ENCODE peak calls at places on chromosomes 1 and 21, in seven cellular contexts. R is H1, A is K562, T is HCT116, E is SK-N-SH, S is HepG2, G is GM12878. Y is an unnamed sample.

GRCh38 chr1:63487336-63488065 is 35.5 kb downstream of the ITGB3BP start:
- DNase-seq in R (no peak), A (no peak), T (no peak), E (no peak), S (no peak), G (no peak), Y (peak)

GRCh38 chr1:25017436-25018109 is 87.5 kb upstream of the RUNX3 start:
- DNase-seq in R (no peak), A (peak), T (no peak), E (no peak), S (peak), G (no peak), Y (no peak)

GRCh38 chr1:4161271-4162006 is 261.4 kb upstream of the C1orf174 start:
- DNase-seq in R (no peak), A (no peak), T (no peak), E (peak), S (no peak), G (no peak), Y (no peak)

GRCh38 chr1:225449261-225449660 is 21.4 kb upstream of the LBR start:
- DNase-seq in R (no peak), A (no peak), T (peak), E (no peak), S (no peak), G (no peak), Y (no peak)

GRCh38 chr1:61956774-61957173 is 214.5 kb downstream of the PATJ start:
- DNase-seq in R (no peak), A (no peak), T (no peak), E (no peak), S (no peak), G (no peak), Y (no peak)

GRCh38 chr1:22804969-22805671 is 94.5 kb downstream of the EPHB2 start:
- DNase-seq in R (no peak), A (no peak), T (no peak), E (no peak), S (no peak), G (no peak), Y (no peak)

GRCh38 chr1:245045087-245045881 is 109.5 kb upstream of the KIF26B start:
- DNase-seq in R (no peak), A (no peak), T (no peak), E (no peak), S (peak), G (no peak), Y (peak)

GRCh38 chr1:91804546-91805023 is 81.4 kb downstream of the TGFBR3 start:
- DNase-seq in R (no peak), A (peak), T (peak), E (no peak), S (no peak), G (peak), Y (no peak)

GRCh38 chr1:201488817-201489581 is 17.9 kb downstream of the CSRP1 start:
- DNase-seq in R (no peak), A (no peak), T (peak), E (peak), S (no peak), G (no peak), Y (no peak)

GRCh38 chr1:154276797-154277196 is 4.4 kb downstream of the HAX1 start:
- DNase-seq in R (peak), A (no peak), T (no peak), E (peak), S (no peak), G (no peak), Y (no peak)

GRCh38 chr1:46682064-46682463 is 10.4 kb downstream of the TEX38 start:
- DNase-seq in R (no peak), A (no peak), T (no peak), E (no peak), S (no peak), G (no peak), Y (no peak)

GRCh38 chr1:207862241-207862787 is 48.6 kb downstream of the CD34 start:
- DNase-seq in R (no peak), A (no peak), T (no peak), E (no peak), S (no peak), G (no peak), Y (no peak)

GRCh38 chr1:204417231-204417997 is 5.8 kb upstream of the PPP1R15B start:
- DNase-seq in R (peak), A (peak), T (peak), E (peak), S (peak), G (no peak), Y (peak)

GRCh38 chr1:39145651-39145970 is 58.9 kb upstream of the MACF1 start:
- DNase-seq in R (no peak), A (no peak), T (no peak), E (no peak), S (no peak), G (no peak), Y (no peak)

GRCh38 chr1:111516008-111516535 is 12.6 kb upstream of the ADORA3 start:
- DNase-seq in R (peak), A (peak), T (no peak), E (no peak), S (no peak), G (no peak), Y (no peak)

GRCh38 chr1:183699643-183700160 is 46.6 kb upstream of the APOBEC4 start:
- DNase-seq in R (no peak), A (no peak), T (no peak), E (no peak), S (peak), G (no peak), Y (peak)

GRCh38 chr1:6960291-6960758 is 175.1 kb downstream of the CAMTA1 start:
- DNase-seq in R (no peak), A (no peak), T (no peak), E (peak), S (no peak), G (no peak), Y (peak)

GRCh38 chr1:41672173-41672572 is 187.7 kb upstream of the EDN2 start:
- DNase-seq in R (no peak), A (peak), T (peak), E (no peak), S (no peak), G (no peak), Y (peak)

DNA sequence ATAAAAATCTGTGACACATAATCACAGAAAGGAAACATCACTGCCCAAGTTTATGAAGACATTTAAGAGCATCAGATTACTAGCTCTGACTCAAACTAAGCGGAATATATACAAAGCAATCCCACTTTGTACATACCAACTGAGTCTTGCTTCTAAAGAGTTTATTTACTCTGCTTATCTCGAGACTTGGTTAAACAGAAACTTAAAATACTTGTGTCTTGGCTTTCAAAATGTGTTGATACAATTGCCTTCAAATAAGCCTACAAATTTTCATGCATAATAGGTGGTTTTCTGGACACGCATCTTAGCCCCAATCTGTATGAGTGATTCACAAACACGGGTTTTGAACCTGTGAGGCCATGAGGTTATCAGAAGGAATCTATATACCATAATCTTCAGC is 21.0 kb downstream of the CD160 start:
- DNase-seq in R (no peak), A (no peak), T (no peak), E (no peak), S (no peak), G (no peak), Y (no peak)
- TF ChIP-seq JUND in R (no peak), A (no peak), T (no peak), E (no peak), S (no peak), G (no peak), Y (no peak)

GRCh38 chr1:230080834-230081233 is 13.8 kb downstream of the GALNT2 start:
- DNase-seq in R (peak), A (no peak), T (no peak), E (no peak), S (no peak), G (no peak), Y (no peak)
- TF ChIP-seq JUND in R (no peak), A (no peak), T (no peak), E (no peak), S (no peak), G (no peak), Y (no peak)

GRCh38 chr21:45033791-45034555 is 40.4 kb upstream of the ADARB1 start:
- DNase-seq in R (no peak), A (no peak), T (no peak), E (no peak), S (no peak), G (no peak), Y (no peak)
- TF ChIP-seq JUND in R (no peak), A (no peak), T (no peak), E (no peak), S (no peak), G (no peak), Y (no peak)

GRCh38 chr1:17165823-17166222 is 39.1 kb upstream of the PADI1 start:
- DNase-seq in R (no peak), A (no peak), T (no peak), E (no peak), S (no peak), G (no peak), Y (no peak)

GRCh38 chr1:17167041-17167782 is 37.7 kb upstream of the PADI1 start:
- DNase-seq in R (no peak), A (no peak), T (no peak), E (no peak), S (no peak), G (no peak), Y (no peak)

GRCh38 chr1:17168480-17168878 is 36.4 kb upstream of the PADI1 start:
- DNase-seq in R (no peak), A (no peak), T (no peak), E (no peak), S (no peak), G (no peak), Y (no peak)

GRCh38 chr1:17167783-17168479 is 37.0 kb upstream of the PADI1 start:
- DNase-seq in R (no peak), A (no peak), T (no peak), E (no peak), S (no peak), G (no peak), Y (no peak)

DNA sequence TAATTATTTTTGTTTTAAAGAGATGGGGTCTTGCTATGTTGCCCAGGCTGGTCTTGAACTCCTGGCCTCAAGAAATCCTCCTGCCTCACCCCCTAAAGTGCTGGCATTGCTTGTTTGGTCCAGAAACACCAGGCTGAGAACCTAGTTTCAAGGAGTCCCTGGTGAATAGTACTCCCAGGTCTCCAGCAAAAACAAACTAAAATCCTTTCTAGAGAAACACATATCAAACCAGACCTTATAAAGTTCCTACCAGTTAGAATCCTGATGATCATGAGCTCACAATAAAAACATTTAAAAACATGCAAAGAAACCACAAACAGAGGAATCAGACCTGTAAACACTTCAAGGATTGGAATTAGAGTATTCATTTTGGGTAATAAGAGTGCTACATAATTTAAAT is 34.4 kb upstream of the PADI1 start:
- DNase-seq in R (no peak), A (no peak), T (no peak), E (no peak), S (no peak), G (no peak), Y (no peak)
- TF ChIP-seq JUND in R (no peak), A (no peak), T (no peak), E (no peak), S (no peak), G (no peak), Y (no peak)

GRCh38 chr21:31284797-31285397 is 59.2 kb downstream of the TIAM1 start:
- DNase-seq in R (no peak), A (no peak), T (peak), E (no peak), S (no peak), G (no peak), Y (no peak)
- TF ChIP-seq JUND in R (no peak), A (no peak), T (no peak), E (no peak), S (no peak), G (no peak), Y (no peak)

Y was measured in T47D.